ENCODE peak calls at places on chromosomes 1 and 21, in four cellular contexts. K is keratinocyte, T is cardiac muscle cell, S is mucosa of gallbladder. D is an unnamed sample.

GRCh38 chr1:186442651-186443114 is 18.2 kb downstream of the PDC start:
- DNase-seq in K (no peak), T (no peak), S (no peak), D (no peak)

GRCh38 chr1:161092621-161093028 is 3.3 kb upstream of the NECTIN4 start:
- DNase-seq in K (no peak), T (no peak), S (no peak), D (no peak)

GRCh38 chr1:228082975-228083870 is 715 bp downstream of the ARF1 start:
- DNase-seq in K (no peak), T (peak), S (peak), D (peak)

GRCh38 chr1:169325117-169325516 is 42.5 kb downstream of the NME7 start:
- DNase-seq in K (no peak), T (peak), S (no peak), D (no peak)

GRCh38 chr1:93328809-93329477 is 16.8 kb upstream of the DR1 start:
- DNase-seq in K (no peak), T (no peak), S (no peak), D (no peak)

GRCh38 chr1:56034222-56034621 is 545.1 kb downstream of the PLPP3 start:
- DNase-seq in K (no peak), T (no peak), S (no peak), D (no peak)

GRCh38 chr1:39045231-39045630 is 19.1 kb downstream of the NDUFS5 start:
- DNase-seq in K (no peak), T (no peak), S (no peak), D (no peak)

GRCh38 chr1:112359961-112360767 is 35.9 kb upstream of the CTTNBP2NL start:
- DNase-seq in K (no peak), T (no peak), S (peak), D (peak)

GRCh38 chr1:153742411-153743142 is 14.7 kb downstream of the INTS3 start:
- DNase-seq in K (no peak), T (no peak), S (peak), D (no peak)

GRCh38 chr1:228174482-228175315 is 9.1 kb downstream of the IBA57 start:
- DNase-seq in K (peak), T (no peak), S (no peak), D (peak)

GRCh38 chr1:43267291-43267805 is 2.4 kb upstream of the TMEM125 start:
- DNase-seq in K (no peak), T (no peak), S (no peak), D (peak)

GRCh38 chr1:204084247-204084772 is 11.4 kb downstream of the SOX13 start:
- DNase-seq in K (no peak), T (peak), S (peak), D (no peak)

GRCh38 chr1:225454067-225454618 is 26.3 kb upstream of the LBR start:
- DNase-seq in K (no peak), T (no peak), S (no peak), D (no peak)

GRCh38 chr21:33101300-33102005 is 31.5 kb downstream of the OLIG1 start:
- DNase-seq in K (no peak), T (no peak), S (no peak), D (no peak)

GRCh38 chr1:161730050-161730564 is 8.8 kb downstream of the FCRLB start:
- DNase-seq in K (no peak), T (no peak), S (no peak), D (no peak)

GRCh38 chr1:232629250-232630046 is 485 bp downstream of the SIPA1L2 start:
- DNase-seq in K (no peak), T (peak), S (peak), D (peak)

GRCh38 chr1:172040466-172040865 is 199.2 kb downstream of the DNM3 start:
- DNase-seq in K (peak), T (no peak), S (no peak), D (no peak)

GRCh38 chr21:45990741-45991605 is 9.4 kb downstream of the COL6A1 start:
- DNase-seq in K (no peak), T (no peak), S (no peak), D (peak)

GRCh38 chr1:242216368-242216767 is 217.5 kb upstream of the MAP1LC3C start:
- DNase-seq in K (no peak), T (no peak), S (no peak), D (no peak)

GRCh38 chr1:37513795-37514349 is 694 bp downstream of the MEAF6 start:
- DNase-seq in K (no peak), T (peak), S (no peak), D (peak)

GRCh38 chr1:198156745-198157240 is at the start of gene NEK7:
- DNase-seq in K (no peak), T (peak), S (peak), D (peak)

GRCh38 chr1:119681560-119681959 is 30.2 kb upstream of the PHGDH start:
- DNase-seq in K (no peak), T (no peak), S (no peak), D (no peak)

GRCh38 chr21:35048183-35048601 is 910 bp downstream of the RUNX1 start:
- DNase-seq in K (no peak), T (no peak), S (no peak), D (no peak)

GRCh38 chr1:112937070-112937469 is 18.9 kb downstream of the SLC16A1 start:
- DNase-seq in K (no peak), T (no peak), S (no peak), D (no peak)

GRCh38 chr21:33399821-33400220 is 3.4 kb upstream of the IFNGR2 start:
- DNase-seq in K (no peak), T (no peak), S (no peak), D (no peak)

GRCh38 chr1:44024903-44025525 is 6.2 kb downstream of the SLC6A9 start:
- DNase-seq in K (no peak), T (no peak), S (no peak), D (no peak)

GRCh38 chr1:66617362-66617761 is 83.4 kb downstream of the SGIP1 start:
- DNase-seq in K (no peak), T (no peak), S (no peak), D (no peak)

GRCh38 chr1:205430631-205431305 is 8.9 kb upstream of the LEMD1 start:
- DNase-seq in K (no peak), T (peak), S (peak), D (peak)

GRCh38 chr1:167935252-167936067 is 1.0 kb upstream of the DCAF6 start:
- DNase-seq in K (no peak), T (no peak), S (peak), D (peak)

GRCh38 chr1:1599919-1600860 is at the start of gene FNDC10:
- DNase-seq in K (no peak), T (peak), S (no peak), D (no peak)

GRCh38 chr21:37593740-37594471 is 227.3 kb downstream of the DYRK1A start:
- DNase-seq in K (no peak), T (peak), S (no peak), D (no peak)

GRCh38 chr1:11873395-11873794 is 14.7 kb upstream of the NPPB start:
- DNase-seq in K (no peak), T (no peak), S (no peak), D (no peak)

GRCh38 chr1:203643213-203644045 is 16.8 kb downstream of the ATP2B4 start:
- DNase-seq in K (no peak), T (no peak), S (no peak), D (peak)

GRCh38 chr1:204975568-204976235 is 67.3 kb upstream of the CNTN2 start:
- DNase-seq in K (no peak), T (peak), S (peak), D (peak)

GRCh38 chr1:171263915-171264314 is 15.6 kb downstream of the FMO1 start:
- DNase-seq in K (no peak), T (no peak), S (no peak), D (no peak)

GRCh38 chr1:22224631-22225030 is 81.7 kb upstream of the WNT4 start:
- DNase-seq in K (no peak), T (no peak), S (no peak), D (no peak)

GRCh38 chr1:27713139-27713725 is 12.5 kb upstream of the FAM76A start:
- DNase-seq in K (no peak), T (peak), S (no peak), D (no peak)

GRCh38 chr1:20552728-20553571 is 577 bp downstream of the FAM43B start:
- DNase-seq in K (no peak), T (peak), S (no peak), D (peak)

GRCh38 chr1:233759665-233760064 is 144.8 kb upstream of the SLC35F3 start:
- DNase-seq in K (no peak), T (no peak), S (no peak), D (no peak)

GRCh38 chr1:66048011-66048410 is 255.3 kb downstream of the PDE4B start:
- DNase-seq in K (no peak), T (peak), S (no peak), D (no peak)

D was measured in testis.